ENCODE peak calls at places on chromosomes 12 and 14, in ten cellular contexts. M is BJ, I is A549, V is PC-9, X is uterus, Y is MM.1S, R is fibroblast of mammary gland, O is lower lobe of right lung, P is SK-N-SH, H is lung. J is an unnamed sample.

GRCh38 chr12:53211476-53212381 is 4.7 kb upstream of the ITGB7 start:
- DNase-seq in V (no peak), M (no peak), R (no peak), H (no peak), X (no peak), Y (no peak), I (peak), P (peak), O (no peak), J (no peak)

GRCh38 chr14:87940894-87941293 is 52.1 kb downstream of the GALC start:
- DNase-seq in V (no peak), M (no peak), O (no peak), P (no peak), I (no peak), Y (no peak), X (no peak), R (no peak), H (no peak), J (no peak)

GRCh38 chr12:45208604-45209487 is 7.0 kb upstream of the ANO6 start:
- DNase-seq in Y (no peak), M (no peak), P (no peak), I (peak), R (peak), H (no peak), X (no peak), V (no peak), O (no peak), J (no peak)

GRCh38 chr14:94936411-94936892 is 166.5 kb upstream of the GSC start:
- DNase-seq in O (no peak), Y (no peak), I (no peak), X (peak), V (no peak), H (peak), R (peak), M (peak), P (peak), J (no peak)

GRCh38 chr14:74793506-74794155 is 30.5 kb downstream of the YLPM1 start:
- DNase-seq in P (no peak), V (no peak), O (no peak), M (no peak), R (peak), Y (no peak), I (peak), H (no peak), X (no peak), J (no peak)

GRCh38 chr12:37547611-37548010 is 769.0 kb upstream of the ALG10B start:
- DNase-seq in Y (no peak), V (no peak), H (no peak), M (no peak), O (no peak), X (no peak), P (peak), R (no peak), I (no peak), J (no peak)

GRCh38 chr14:28763914-28764848 is 2.4 kb upstream of the FOXG1 start:
- DNase-seq in Y (no peak), M (no peak), O (no peak), X (no peak), P (no peak), V (no peak), R (no peak), H (no peak), I (no peak), J (no peak)

GRCh38 chr14:93008381-93008780 is 85.4 kb downstream of the CHGA start:
- DNase-seq in M (no peak), Y (no peak), P (peak), X (peak), O (no peak), V (no peak), I (no peak), R (peak), H (no peak), J (no peak)

GRCh38 chr14:30142216-30142615 is 214.6 kb upstream of the PRKD1 start:
- DNase-seq in M (peak), I (no peak), V (no peak), P (no peak), H (no peak), R (peak), O (no peak), X (no peak), Y (no peak), J (no peak)

GRCh38 chr12:42201061-42201460 is 37.0 kb downstream of the YAF2 start:
- DNase-seq in P (no peak), V (no peak), H (no peak), X (no peak), O (no peak), Y (no peak), R (no peak), I (no peak), M (no peak), J (no peak)

GRCh38 chr12:95643251-95643650 is 92.0 kb upstream of the USP44 start:
- DNase-seq in X (no peak), R (no peak), I (no peak), V (no peak), P (no peak), O (no peak), M (no peak), H (no peak), Y (no peak), J (no peak)

GRCh38 chr12:13004986-13005385 is 4.9 kb upstream of the HEBP1 start:
- DNase-seq in H (no peak), P (no peak), R (no peak), O (no peak), X (no peak), M (no peak), V (no peak), I (no peak), Y (no peak), J (no peak)

GRCh38 chr12:72511906-72512305 is 239.7 kb downstream of the TRHDE start:
- DNase-seq in O (no peak), R (peak), H (no peak), M (peak), I (no peak), X (no peak), V (no peak), P (no peak), Y (no peak), J (peak)

GRCh38 chr12:24038211-24038997 is 88.9 kb upstream of the SOX5 start:
- DNase-seq in O (no peak), H (no peak), Y (no peak), X (no peak), V (no peak), I (no peak), P (no peak), R (peak), M (no peak), J (no peak)

GRCh38 chr12:4120316-4120920 is 153.1 kb upstream of the CCND2 start:
- DNase-seq in X (no peak), Y (no peak), H (no peak), R (no peak), O (no peak), M (no peak), I (no peak), V (no peak), P (no peak), J (no peak)

GRCh38 chr12:53949631-53950440 is 4.9 kb upstream of the HOXC12 start:
- DNase-seq in H (no peak), X (no peak), R (no peak), O (no peak), M (no peak), Y (no peak), P (no peak), I (no peak), V (no peak), J (no peak)

GRCh38 chr12:122835693-122836026 is 403 bp downstream of the HIP1R start:
- DNase-seq in I (no peak), R (no peak), X (no peak), O (peak), H (no peak), P (peak), Y (peak), V (no peak), M (no peak), J (no peak)

GRCh38 chr12:88113871-88114270 is 28.0 kb downstream of the CEP290 start:
- DNase-seq in Y (no peak), M (no peak), R (peak), X (no peak), O (no peak), H (no peak), P (no peak), I (no peak), V (no peak), J (no peak)

GRCh38 chr12:88108021-88108420 is 33.9 kb downstream of the CEP290 start:
- DNase-seq in V (no peak), Y (no peak), X (no peak), P (no peak), I (no peak), M (no peak), R (peak), O (no peak), H (no peak), J (no peak)

DNA sequence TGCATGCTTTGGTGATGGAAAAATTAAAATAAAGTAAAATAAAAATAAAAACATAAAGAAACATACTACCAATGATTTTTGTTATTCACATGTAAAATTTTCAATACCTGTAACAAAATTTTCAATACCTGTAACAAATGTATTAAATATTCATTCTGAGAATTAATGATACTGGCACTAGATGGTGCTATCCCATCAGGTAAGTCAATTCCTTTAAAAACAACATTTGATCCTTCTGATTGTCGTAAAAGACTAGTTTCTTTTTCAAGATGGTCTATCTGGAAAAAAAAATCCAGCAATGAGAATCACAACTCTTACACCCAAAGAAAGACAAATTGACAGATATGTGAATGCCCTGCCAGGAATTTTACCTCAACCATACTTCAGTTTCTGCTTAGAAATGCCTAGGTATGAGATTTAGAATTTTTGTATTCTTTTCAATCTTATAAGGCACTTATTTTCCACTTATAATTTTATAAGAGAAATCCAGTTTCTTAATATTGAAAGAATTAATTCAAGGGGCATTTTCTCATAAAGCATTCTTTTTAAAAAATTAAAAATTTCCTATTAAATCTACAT is 30.7 kb downstream of the CEP290 start:
- DNase-seq in M (peak), O (no peak), V (no peak), X (no peak), R (peak), I (peak), P (peak), Y (peak), H (no peak), J (peak)
- TF ChIP-seq CTCF in M (peak), O (peak), V (peak), X (peak), R (peak), I (peak), P (peak), Y (peak), H (peak), J (peak)

DNA sequence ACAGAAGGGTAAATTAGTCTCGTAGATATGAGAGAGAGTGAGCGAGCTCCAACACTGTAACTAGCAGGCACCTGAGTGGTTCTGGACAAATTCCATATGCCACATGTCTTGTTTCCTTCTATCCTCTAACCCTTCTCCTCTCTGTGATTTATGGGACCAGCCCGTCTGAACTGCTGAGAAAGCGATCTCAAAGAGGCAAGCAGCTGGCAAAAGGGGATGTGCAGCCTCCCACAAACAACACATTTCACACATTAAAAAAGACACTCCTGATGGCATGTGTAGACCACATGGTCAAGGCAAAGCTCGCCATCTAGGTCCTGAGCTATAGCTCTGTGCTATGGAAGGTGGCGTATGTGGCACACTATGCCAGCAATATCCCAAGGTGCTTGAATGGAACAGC is 227.5 kb downstream of the KTN1 start:
- DNase-seq in X (no peak), Y (no peak), I (no peak), P (peak), H (no peak), M (no peak), R (no peak), V (no peak), O (no peak), J (no peak)
- H3K4me3 ChIP-seq in X (no peak), Y (no peak), I (no peak), P (no peak), H (no peak), M (no peak), R (no peak), V (no peak), O (no peak), J (no peak)

GRCh38 chr14:99230271-99231141 is 41.5 kb downstream of the BCL11B start:
- DNase-seq in V (no peak), R (no peak), P (no peak), O (peak), Y (peak), H (no peak), X (no peak), M (no peak), I (no peak), J (no peak)
- TF ChIP-seq CTCF in V (no peak), R (no peak), P (no peak), O (no peak), Y (peak), H (no peak), X (no peak), M (no peak), I (no peak), J (no peak)

DNA sequence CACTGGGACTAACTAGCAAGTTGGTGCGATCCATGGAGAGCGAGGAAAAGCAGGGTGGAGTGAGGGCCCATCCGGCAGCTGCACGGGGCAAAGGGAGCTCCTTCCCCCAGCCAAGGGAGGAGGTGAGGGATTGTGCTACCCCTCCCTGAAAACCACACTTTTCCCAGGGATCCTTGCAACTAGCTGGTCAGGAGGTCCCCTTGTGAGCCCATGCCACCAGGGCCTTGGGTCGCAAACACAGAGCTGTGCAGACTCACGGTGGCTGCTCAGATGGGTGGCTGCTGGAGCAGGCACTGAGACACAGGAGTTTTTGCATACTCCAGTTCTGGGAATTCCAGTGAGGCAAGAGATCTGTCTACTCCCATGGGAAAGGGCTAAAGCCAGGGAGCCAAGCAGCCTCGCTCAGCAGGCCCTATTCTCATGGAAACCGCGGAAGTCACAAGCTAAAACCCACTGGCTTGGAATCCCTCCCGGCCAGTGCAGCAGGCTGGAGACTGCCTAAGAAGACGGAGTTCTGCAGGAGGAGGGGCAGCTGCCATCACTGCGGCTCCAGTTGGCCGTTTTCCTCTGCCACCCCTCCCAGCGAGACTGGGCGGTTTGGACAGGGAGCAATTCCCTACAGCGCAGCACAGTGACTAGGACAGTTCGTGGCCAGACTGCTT is 10.9 kb upstream of the ZNF705A start:
- DNase-seq in X (peak), P (no peak), M (peak), O (peak), H (peak), Y (no peak), V (no peak), I (no peak), R (peak), J (peak)
- H3K4me3 ChIP-seq in X (no peak), P (no peak), M (no peak), O (peak), H (no peak), Y (no peak), V (no peak), I (no peak), R (peak), J (peak)

DNA sequence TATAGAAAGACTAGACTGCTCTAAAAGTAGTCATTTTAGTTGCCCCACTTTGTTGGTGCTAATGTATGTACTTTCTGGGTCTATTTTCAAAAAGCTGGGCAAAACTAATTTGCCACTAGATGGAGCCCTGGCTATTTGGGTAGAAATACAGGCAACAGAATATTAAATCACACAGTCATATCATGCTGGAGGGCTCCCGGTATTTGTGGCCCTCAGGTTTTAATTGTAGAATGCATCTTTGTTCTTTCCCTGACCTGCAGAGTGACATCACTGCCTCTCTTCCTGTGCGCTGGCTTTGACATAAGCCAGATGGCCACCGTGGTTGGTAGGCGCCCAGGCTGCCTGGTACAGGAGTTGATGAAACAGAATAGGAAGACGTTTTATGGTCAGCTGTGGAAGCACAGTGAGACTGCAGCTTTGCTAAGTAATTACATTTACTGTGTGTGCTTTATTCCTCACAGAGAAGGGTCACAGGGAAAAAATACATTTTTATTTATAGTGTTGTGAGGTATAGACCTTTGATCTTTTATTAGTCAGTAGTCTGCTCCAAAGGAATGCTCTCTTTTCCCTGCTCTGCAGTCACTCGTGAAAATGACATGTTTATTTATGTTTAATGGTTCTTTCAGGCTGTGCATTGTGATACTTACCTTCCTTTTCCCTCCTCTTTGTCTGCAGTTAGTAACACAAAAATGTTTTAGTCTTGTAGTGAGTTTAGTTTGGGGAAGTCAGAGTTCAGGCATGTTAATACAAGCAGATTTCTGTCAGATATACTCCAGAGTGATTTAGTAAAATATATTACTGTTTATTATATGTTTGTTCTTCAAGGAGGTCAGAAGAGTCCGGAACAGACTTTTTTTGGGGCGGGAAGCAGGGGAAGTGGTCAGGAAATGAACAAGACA is 28.4 kb downstream of the MSRB3 start:
- DNase-seq in H (no peak), X (peak), O (peak), I (peak), R (peak), V (no peak), Y (peak), P (peak), M (no peak), J (no peak)
- TF ChIP-seq CTCF in H (no peak), X (peak), O (peak), I (peak), R (peak), V (peak), Y (peak), P (peak), M (peak), J (peak)